ENCODE peak calls at places on chromosomes 12 and 14, in eight cellular contexts. W, R, E, M, L, I, Z and J are unnamed samples.

GRCh38 chr12:70043490-70044138 is 199.6 kb upstream of the CNOT2 start:
- DNase-seq in W (no peak), R (no peak), E (no peak), M (no peak), L (no peak), I (no peak), Z (no peak), J (no peak)

GRCh38 chr12:17652436-17652835 is 437.6 kb downstream of the RERGL start:
- DNase-seq in W (no peak), R (no peak), E (no peak), M (no peak), L (no peak), I (no peak), Z (no peak), J (no peak)

GRCh38 chr12:93847517-93848452 is 170.6 kb downstream of the CRADD start:
- DNase-seq in W (no peak), R (no peak), E (no peak), M (no peak), L (no peak), I (no peak), Z (peak; percentile 23), J (no peak)

GRCh38 chr12:31206038-31206670 is 119.8 kb downstream of the SINHCAF start:
- DNase-seq in W (no peak), R (no peak), E (no peak), M (no peak), L (no peak), I (no peak), Z (no peak), J (no peak)

GRCh38 chr12:39236994-39237393 is 205.9 kb downstream of the KIF21A start:
- DNase-seq in W (no peak), R (no peak), E (no peak), M (no peak), L (no peak), I (no peak), Z (no peak), J (no peak)

GRCh38 chr12:88805286-88805685 is 225.0 kb upstream of the KITLG start:
- DNase-seq in W (no peak), R (no peak), E (no peak), M (no peak), L (no peak), I (no peak), Z (no peak), J (no peak)

GRCh38 chr12:95200128-95200973 is 16.9 kb downstream of the FGD6 start:
- DNase-seq in W (no peak), R (no peak), E (no peak), M (no peak), L (no peak), I (no peak), Z (no peak), J (no peak)

GRCh38 chr12:25366159-25366558 is 115.4 kb upstream of the KRAS start:
- DNase-seq in W (no peak), R (no peak), E (no peak), M (no peak), L (no peak), I (no peak), Z (no peak), J (no peak)

GRCh38 chr14:81454572-81455218 is 54.6 kb upstream of the STON2 start:
- DNase-seq in W (no peak), R (no peak), E (no peak), M (no peak), L (no peak), I (no peak), Z (no peak), J (no peak)

GRCh38 chr12:19021646-19022045 is 107.9 kb upstream of the PLEKHA5 start:
- DNase-seq in W (no peak), R (no peak), E (no peak), M (no peak), L (peak; percentile 31), I (no peak), Z (no peak), J (no peak)

GRCh38 chr14:104598461-104599273 is 5.9 kb downstream of the TMEM179 start:
- DNase-seq in W (no peak), R (no peak), E (no peak), M (no peak), L (no peak), I (no peak), Z (no peak), J (no peak)

GRCh38 chr14:38022775-38023174 is 184.9 kb upstream of the SSTR1 start:
- DNase-seq in W (no peak), R (no peak), E (no peak), M (no peak), L (no peak), I (no peak), Z (no peak), J (no peak)

GRCh38 chr14:67773844-67774377 is 42.5 kb downstream of the ZFYVE26 start:
- DNase-seq in W (no peak), R (no peak), E (no peak), M (no peak), L (no peak), I (no peak), Z (no peak), J (no peak)

GRCh38 chr14:95291859-95292542 is 27.7 kb downstream of the CLMN start:
- DNase-seq in W (peak; percentile 65), R (peak; percentile 22), E (no peak), M (peak; percentile 65), L (no peak), I (no peak), Z (no peak), J (peak; percentile 75)

GRCh38 chr12:2894961-2895360 is 4.3 kb downstream of the TULP3 start:
- DNase-seq in W (no peak), R (no peak), E (no peak), M (no peak), L (no peak), I (no peak), Z (no peak), J (no peak)

GRCh38 chr12:102182635-102183034 is 15.0 kb downstream of the PMCH start:
- DNase-seq in W (no peak), R (no peak), E (no peak), M (no peak), L (no peak), I (no peak), Z (no peak), J (no peak)

GRCh38 chr12:42564540-42564939 is 25.0 kb downstream of the PRICKLE1 start:
- DNase-seq in W (no peak), R (no peak), E (no peak), M (no peak), L (no peak), I (no peak), Z (no peak), J (no peak)

GRCh38 chr12:67818379-67819001 is 169.9 kb downstream of the DYRK2 start:
- DNase-seq in W (no peak), R (no peak), E (no peak), M (no peak), L (no peak), I (no peak), Z (no peak), J (no peak)

GRCh38 chr12:22271036-22271435 is 63.5 kb downstream of the ST8SIA1 start:
- DNase-seq in W (no peak), R (no peak), E (no peak), M (no peak), L (no peak), I (peak; percentile 4), Z (no peak), J (no peak)

GRCh38 chr12:62166525-62166924 is 93.7 kb upstream of the USP15 start:
- DNase-seq in W (no peak), R (no peak), E (no peak), M (no peak), L (no peak), I (no peak), Z (no peak), J (no peak)

GRCh38 chr12:128449146-128449894 is 182.3 kb downstream of the TMEM132C start:
- DNase-seq in W (no peak), R (no peak), E (no peak), M (no peak), L (no peak), I (no peak), Z (no peak), J (no peak)

GRCh38 chr12:54439521-54440255 is 20.6 kb upstream of the ITGA5 start:
- DNase-seq in W (no peak), R (peak; percentile 69), E (no peak), M (no peak), L (peak; percentile 18), I (no peak), Z (no peak), J (peak; percentile 68)

GRCh38 chr12:102960766-102961487 is 3.5 kb downstream of the ASCL1 start:
- DNase-seq in W (no peak), R (no peak), E (no peak), M (no peak), L (no peak), I (no peak), Z (no peak), J (no peak)

GRCh38 chr12:6198556-6198955 is 1.6 kb upstream of the CD9 start:
- DNase-seq in W (no peak), R (no peak), E (no peak), M (no peak), L (no peak), I (no peak), Z (no peak), J (no peak)

GRCh38 chr12:6201199-6201608 is 1.0 kb downstream of the CD9 start:
- DNase-seq in W (no peak), R (no peak), E (no peak), M (no peak), L (no peak), I (no peak), Z (no peak), J (no peak)

GRCh38 chr12:6200266-6201198 is at the start of gene CD9:
- DNase-seq in W (peak; percentile 71), R (peak; percentile 87), E (no peak), M (no peak), L (no peak), I (peak; percentile 83), Z (peak; percentile 36), J (no peak)

GRCh38 chr12:6199211-6199530 is 1.0 kb upstream of the CD9 start:
- DNase-seq in W (no peak), R (no peak), E (no peak), M (no peak), L (no peak), I (no peak), Z (no peak), J (no peak)

GRCh38 chr12:6199531-6200265 is 502 bp upstream of the CD9 start:
- DNase-seq in W (peak; percentile 56), R (no peak), E (no peak), M (no peak), L (no peak), I (no peak), Z (no peak), J (no peak)
- TF ChIP-seq POLR2A in W (no peak), R (no peak), E (peak; percentile 4), M (peak; percentile 12), L (no peak), I (no peak), Z (no peak), J (no peak)

GRCh38 chr12:65892905-65893304 is 68.6 kb downstream of the HMGA2 start:
- DNase-seq in W (no peak), R (no peak), E (no peak), M (no peak), L (no peak), I (peak; percentile 33), Z (no peak), J (no peak)
- TF ChIP-seq POLR2A in W (no peak), R (no peak), E (no peak), M (no peak), L (no peak), I (no peak), Z (no peak), J (no peak)

GRCh38 chr12:57078519-57079404 is at the start of gene NEMP1:
- DNase-seq in W (peak; percentile 99), R (peak; percentile 96), E (peak; percentile 97), M (peak; percentile 95), L (peak; percentile 100), I (peak; percentile 89), Z (peak; percentile 95), J (peak; percentile 99)
- TF ChIP-seq POLR2A in W (no peak), R (peak; percentile 94), E (peak; percentile 70), M (no peak), L (peak; percentile 70), I (peak; percentile 70), Z (peak; percentile 81), J (peak; percentile 96)

GRCh38 chr12:125065021-125065752 is at the start of gene AACS:
- DNase-seq in W (peak; percentile 83), R (peak; percentile 96), E (no peak), M (peak; percentile 68), L (peak; percentile 49), I (peak; percentile 90), Z (peak; percentile 95), J (peak; percentile 86)
- TF ChIP-seq POLR2A in W (no peak), R (peak; percentile 58), E (peak; percentile 70), M (no peak), L (peak; percentile 82), I (peak; percentile 48), Z (peak; percentile 67), J (peak; percentile 54)